ENCODE peak calls at places on chromosomes 4 and X, in eight cellular contexts. O, F, E, J, W, T, H and G are unnamed samples.
A peak's percentile ranks its signal among the peaks of the same experiment; 100 is the strongest.

GRCh38 chr4:1326751-1327525 is 20.1 kb upstream of the UVSSA start:
- DNase-seq in O (no peak), F (no peak), E (no peak), J (no peak), W (no peak), T (no peak), H (no peak), G (no peak)

GRCh38 chr4:94068712-94069111 is 139.0 kb upstream of the SMARCAD1 start:
- DNase-seq in O (no peak), F (no peak), E (no peak), J (no peak), W (no peak), T (no peak), H (no peak), G (no peak)

GRCh38 chrX:41779058-41779564 is 55.1 kb downstream of the GPR82 start:
- DNase-seq in O (no peak), F (no peak), E (no peak), J (peak; percentile 73), W (no peak), T (no peak), H (no peak), G (peak; percentile 47)

GRCh38 chr4:38672247-38673071 is 8.5 kb downstream of the KLF3 start:
- DNase-seq in O (peak; percentile 42), F (no peak), E (no peak), J (no peak), W (no peak), T (no peak), H (no peak), G (no peak)

GRCh38 chrX:118188977-118189376 is 72.4 kb upstream of the KLHL13 start:
- DNase-seq in O (no peak), F (no peak), E (no peak), J (no peak), W (no peak), T (no peak), H (no peak), G (no peak)

GRCh38 chr4:48112017-48112667 is 21.9 kb downstream of the TXK start:
- DNase-seq in O (no peak), F (no peak), E (no peak), J (peak; percentile 70), W (no peak), T (no peak), H (no peak), G (no peak)

GRCh38 chrX:38627683-38628082 is 66.3 kb downstream of the TSPAN7 start:
- DNase-seq in O (no peak), F (no peak), E (peak; percentile 56), J (peak; percentile 3), W (peak; percentile 15), T (peak; percentile 7), H (peak; percentile 23), G (no peak)

GRCh38 chr4:124206779-124207605 is 505.5 kb downstream of the ANKRD50 start:
- DNase-seq in O (no peak), F (no peak), E (no peak), J (peak; percentile 83), W (no peak), T (no peak), H (no peak), G (no peak)

GRCh38 chrX:39112143-39112542 is 310.9 kb downstream of the MID1IP1 start:
- DNase-seq in O (no peak), F (no peak), E (no peak), J (peak; percentile 79), W (no peak), T (no peak), H (no peak), G (no peak)

DNA sequence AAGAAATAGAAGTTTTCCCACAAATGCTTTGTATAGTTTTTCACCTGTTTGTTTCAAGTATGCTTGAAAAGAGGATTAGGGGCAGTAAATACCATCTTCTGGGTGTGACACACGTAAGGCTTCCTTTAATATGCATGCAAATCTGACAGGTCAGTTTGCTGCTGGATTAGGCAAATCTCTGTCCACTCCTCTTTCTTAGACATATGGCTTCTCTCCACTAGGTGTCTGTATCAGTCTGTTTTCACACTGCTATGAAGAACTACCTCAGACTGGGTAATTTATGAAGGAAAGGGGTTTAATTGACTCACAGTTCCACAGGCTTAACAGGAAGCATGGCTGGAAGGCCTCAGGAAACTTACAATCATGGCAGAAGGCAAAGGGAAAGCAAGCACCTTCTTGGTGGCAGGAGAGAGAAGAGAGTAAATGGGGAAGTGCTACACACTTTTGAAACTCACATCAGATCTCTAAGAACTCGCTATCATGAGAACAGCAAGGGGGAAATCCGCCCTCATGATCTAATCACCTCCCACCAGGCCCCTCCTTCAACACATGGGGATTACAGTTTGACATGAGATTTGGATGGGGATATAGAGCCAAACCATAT is 66.9 kb downstream of the TAB3 start:
- DNase-seq in O (no peak), F (no peak), E (peak; percentile 36), J (no peak), W (no peak), T (no peak), H (no peak), G (no peak)
- TF ChIP-seq CTCF in O (peak; percentile 30), F (no peak), E (peak; percentile 28), J (no peak), W (no peak), T (no peak), H (no peak), G (peak; percentile 7)

GRCh38 chr4:144899393-144899792 is 198.6 kb downstream of the ANAPC10 start:
- DNase-seq in O (no peak), F (no peak), E (no peak), J (no peak), W (no peak), T (no peak), H (no peak), G (no peak)
- TF ChIP-seq CTCF in O (no peak), F (no peak), E (no peak), J (no peak), W (no peak), T (no peak), H (no peak), G (no peak)

GRCh38 chrX:106950381-106950780 is 30.2 kb downstream of the CLDN2 start:
- DNase-seq in O (no peak), F (no peak), E (no peak), J (no peak), W (no peak), T (no peak), H (no peak), G (no peak)

GRCh38 chrX:106951230-106951629 is 31.0 kb downstream of the CLDN2 start:
- DNase-seq in O (no peak), F (no peak), E (no peak), J (no peak), W (no peak), T (no peak), H (no peak), G (no peak)

GRCh38 chrX:106949366-106949765 is 29.2 kb downstream of the CLDN2 start:
- DNase-seq in O (no peak), F (no peak), E (no peak), J (no peak), W (no peak), T (no peak), H (no peak), G (no peak)

GRCh38 chrX:106946449-106946848 is 26.2 kb downstream of the CLDN2 start:
- DNase-seq in O (no peak), F (no peak), E (no peak), J (no peak), W (no peak), T (no peak), H (no peak), G (no peak)

GRCh38 chrX:106948641-106949040 is 28.4 kb downstream of the CLDN2 start:
- DNase-seq in O (no peak), F (no peak), E (no peak), J (no peak), W (no peak), T (no peak), H (no peak), G (no peak)
- TF ChIP-seq CTCF in O (no peak), F (no peak), E (no peak), J (no peak), W (no peak), T (no peak), H (no peak), G (no peak)

DNA sequence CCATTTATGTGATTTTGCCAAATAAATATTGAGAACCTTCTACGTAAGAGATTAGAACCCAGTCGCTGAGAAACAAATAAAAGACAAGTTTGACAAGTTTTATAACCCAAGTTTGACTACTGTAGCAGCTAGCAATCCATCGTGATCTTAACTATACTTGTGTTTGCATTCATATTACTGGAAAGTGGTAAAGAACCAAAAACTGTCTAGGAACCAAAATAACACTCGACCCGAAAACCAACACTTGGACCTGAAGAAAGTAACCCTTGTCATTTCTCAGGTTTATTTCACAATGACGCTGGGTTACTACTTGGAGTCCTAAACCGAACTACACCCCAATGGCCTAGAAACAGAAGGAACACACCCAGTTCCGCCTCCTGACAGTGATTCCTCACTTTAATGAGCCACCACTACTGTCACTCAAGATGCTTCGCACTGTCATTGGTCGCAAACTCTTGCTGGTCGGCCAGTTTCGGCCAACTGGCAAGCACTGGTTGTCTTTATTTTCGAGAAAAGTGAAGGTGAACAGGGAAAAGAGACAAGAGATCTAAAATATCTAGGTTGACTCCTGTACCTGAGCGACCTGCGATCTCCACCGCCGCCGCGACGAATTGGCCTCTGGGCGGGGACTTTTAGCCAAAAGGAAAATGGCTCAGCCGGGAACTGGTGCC is 496 bp downstream of the FBXO8 start:
- DNase-seq in O (peak; percentile 52), F (peak; percentile 95), E (peak; percentile 95), J (peak; percentile 95), W (peak; percentile 87), T (peak; percentile 62), H (peak; percentile 95), G (peak; percentile 75)
- TF ChIP-seq CTCF in O (no peak), F (no peak), E (no peak), J (no peak), W (no peak), T (no peak), H (no peak), G (no peak)